ENCODE peak calls at places on chromosomes 3 and 15, in four cellular contexts. C is iris pigment epithelial cell, J is SK-N-SH, T is pons. K is an unnamed sample.

GRCh38 chr3:159208080-159208479 is 406.2 kb downstream of the MFSD1 start:
- DNase-seq in C (no peak), T (no peak), J (no peak), K (no peak)

GRCh38 chr3:120780977-120781376 is 38.4 kb downstream of the GTF2E1 start:
- DNase-seq in J (no peak), C (peak; percentile 94), T (no peak), K (peak; percentile 91)

GRCh38 chr3:56467108-56467507 is 1.2 kb downstream of the ERC2 start:
- DNase-seq in C (peak; percentile 90), J (peak; percentile 89), T (peak; percentile 88), K (peak; percentile 97)

GRCh38 chr15:84727429-84727828 is 11.5 kb upstream of the SEC11A start:
- DNase-seq in C (peak; percentile 71), T (no peak), J (no peak), K (peak; percentile 60)

GRCh38 chr3:152087153-152087552 is 181.6 kb upstream of the MBNL1 start:
- DNase-seq in T (no peak), C (no peak), J (no peak), K (no peak)

GRCh38 chr3:194715022-194715800 is 29.5 kb downstream of the FAM43A start:
- DNase-seq in C (peak; percentile 53), T (no peak), J (no peak), K (peak; percentile 44)

GRCh38 chr3:17195192-17195611 is 310.4 kb downstream of the PLCL2 start:
- DNase-seq in C (peak; percentile 50), T (peak; percentile 94), J (no peak), K (peak; percentile 62)

GRCh38 chr3:112109313-112109712 is 23.1 kb downstream of the C3orf52 start:
- DNase-seq in T (no peak), J (no peak), C (no peak), K (no peak)

GRCh38 chr15:85834651-85835050 is 39.9 kb upstream of the KLHL25 start:
- DNase-seq in C (no peak), T (no peak), J (no peak), K (no peak)

GRCh38 chr3:88149146-88149515 is 628 bp upstream of the C3orf38 start:
- DNase-seq in J (peak; percentile 47), T (no peak), C (peak; percentile 11), K (no peak)

GRCh38 chr15:92920595-92921169 is 20.6 kb downstream of the CHD2 start:
- DNase-seq in C (no peak), T (no peak), J (no peak), K (no peak)

GRCh38 chr3:106339551-106339950 is 470.7 kb upstream of the CBLB start:
- DNase-seq in C (no peak), J (no peak), T (no peak), K (no peak)

GRCh38 chr3:11627612-11628011 is 16.1 kb downstream of the VGLL4 start:
- DNase-seq in C (no peak), T (no peak), J (no peak), K (no peak)

GRCh38 chr15:76994971-76995945 is at the start of gene PSTPIP1:
- DNase-seq in T (peak; percentile 48), C (no peak), J (peak; percentile 87), K (peak; percentile 77)

GRCh38 chr15:26891448-26891881 is 24.6 kb downstream of the GABRA5 start:
- DNase-seq in T (peak; percentile 76), J (peak; percentile 83), C (peak; percentile 74), K (peak; percentile 95)

GRCh38 chr15:40150163-40150925 is 10.5 kb upstream of the BUB1B start:
- DNase-seq in T (no peak), C (peak; percentile 36), J (no peak), K (peak; percentile 91)

GRCh38 chr3:76656531-76657070 is 383.3 kb upstream of the ROBO2 start:
- DNase-seq in J (no peak), C (no peak), T (no peak), K (peak; percentile 17)

GRCh38 chr15:48332642-48333034 is 1.4 kb downstream of the DUT start:
- DNase-seq in J (no peak), T (no peak), C (no peak), K (no peak)

GRCh38 chr15:32715276-32715675 is 2.5 kb upstream of the GREM1 start:
- DNase-seq in J (no peak), C (no peak), T (no peak), K (no peak)

GRCh38 chr3:121545049-121545563 is 682 bp downstream of the POLQ start:
- DNase-seq in C (peak; percentile 21), T (no peak), J (no peak), K (peak; percentile 22)

GRCh38 chr3:8505621-8506020 is 4.0 kb downstream of the LMCD1 start:
- DNase-seq in C (no peak), J (no peak), T (no peak), K (no peak)

GRCh38 chr15:58546635-58547627 is 115.1 kb downstream of the LIPC start:
- DNase-seq in C (peak; percentile 92), J (peak; percentile 53), T (no peak), K (peak; percentile 97)

GRCh38 chr3:75687323-75687722 is 23.2 kb downstream of the FRG2C start:
- DNase-seq in T (no peak), C (no peak), J (no peak), K (no peak)

K was measured in astrocyte of the hippocampus.